ENCODE peak calls at places on chromosome 17, in seven cellular contexts. V, C, P, Z, F, B and X are unnamed samples.

GRCh38 chr17:78888911-78889496 is 14.0 kb downstream of the CEP295NL start:
- DNase-seq in V (no peak), C (no peak), P (no peak), Z (no peak), F (no peak), B (no peak), X (no peak)

GRCh38 chr17:61322316-61323014 is 77.2 kb upstream of the TBX2 start:
- DNase-seq in V (no peak), C (no peak), P (no peak), Z (no peak), F (no peak), B (no peak), X (no peak)

GRCh38 chr17:74466111-74466784 is at the start of gene CD300A:
- DNase-seq in V (no peak), C (no peak), P (no peak), Z (no peak), F (peak; percentile 54), B (no peak), X (no peak)

GRCh38 chr17:77556408-77557068 is 402.0 kb upstream of the TNRC6C start:
- DNase-seq in V (no peak), C (no peak), P (no peak), Z (no peak), F (no peak), B (no peak), X (no peak)

GRCh38 chr17:70855401-70856054 is 686.2 kb downstream of the KCNJ2 start:
- DNase-seq in V (peak; percentile 21), C (peak; percentile 11), P (no peak), Z (peak; percentile 77), F (no peak), B (peak; percentile 13), X (peak; percentile 5)

GRCh38 chr17:76994237-76994637 is 126.0 kb downstream of the MGAT5B start:
- DNase-seq in V (no peak), C (no peak), P (no peak), Z (no peak), F (no peak), B (no peak), X (no peak)

GRCh38 chr17:66302761-66303626 is 581 bp downstream of the PRKCA start:
- DNase-seq in V (peak; percentile 41), C (peak; percentile 62), P (peak; percentile 26), Z (peak; percentile 12), F (peak; percentile 76), B (peak; percentile 37), X (peak; percentile 52)

GRCh38 chr17:40666366-40666765 is 1.4 kb upstream of the KRT222 start:
- DNase-seq in V (no peak), C (no peak), P (no peak), Z (no peak), F (no peak), B (no peak), X (no peak)

GRCh38 chr17:59355695-59356323 is 24.4 kb downstream of the YPEL2 start:
- DNase-seq in V (no peak), C (no peak), P (no peak), Z (no peak), F (no peak), B (no peak), X (no peak)

GRCh38 chr17:62792122-62792800 is 15.9 kb downstream of the MARCHF10 start:
- DNase-seq in V (peak; percentile 99), C (peak; percentile 62), P (no peak), Z (no peak), F (no peak), B (no peak), X (peak; percentile 98)

GRCh38 chr17:82907797-82908261 is 68.0 kb upstream of the ZNF750 start:
- DNase-seq in V (no peak), C (no peak), P (no peak), Z (no peak), F (no peak), B (no peak), X (no peak)

GRCh38 chr17:73013816-73014663 is 78.4 kb downstream of the SLC39A11 start:
- DNase-seq in V (no peak), C (no peak), P (no peak), Z (no peak), F (no peak), B (peak; percentile 54), X (peak; percentile 5)

GRCh38 chr17:61554209-61554608 is 36.8 kb downstream of the NACA2 start:
- DNase-seq in V (no peak), C (no peak), P (no peak), Z (no peak), F (no peak), B (no peak), X (no peak)

GRCh38 chr17:31488264-31488981 is 96.9 kb downstream of the RAB11FIP4 start:
- DNase-seq in V (no peak), C (no peak), P (no peak), Z (peak; percentile 20), F (peak; percentile 70), B (no peak), X (peak; percentile 44)

GRCh38 chr17:31462261-31462660 is 70.8 kb downstream of the RAB11FIP4 start:
- DNase-seq in V (no peak), C (no peak), P (no peak), Z (no peak), F (no peak), B (no peak), X (no peak)

GRCh38 chr17:81858170-81858966 is 2.0 kb downstream of the P4HB start:
- DNase-seq in V (peak; percentile 49), C (no peak), P (no peak), Z (no peak), F (no peak), B (no peak), X (no peak)

GRCh38 chr17:67646472-67646871 is 71.3 kb upstream of the NOL11 start:
- DNase-seq in V (no peak), C (no peak), P (no peak), Z (no peak), F (no peak), B (no peak), X (no peak)

GRCh38 chr17:43669971-43670644 is 8.4 kb upstream of the MEOX1 start:
- DNase-seq in V (no peak), C (no peak), P (no peak), Z (no peak), F (peak; percentile 60), B (peak; percentile 31), X (peak; percentile 78)

GRCh38 chr17:9291912-9292562 is 270.7 kb downstream of the NTN1 start:
- DNase-seq in V (peak; percentile 38), C (peak; percentile 20), P (no peak), Z (no peak), F (peak; percentile 65), B (peak; percentile 63), X (no peak)

GRCh38 chr17:17819561-17819995 is 17.2 kb downstream of the SREBF1 start:
- DNase-seq in V (peak; percentile 93), C (peak; percentile 96), P (peak; percentile 39), Z (no peak), F (peak; percentile 76), B (no peak), X (peak; percentile 93)

GRCh38 chr17:78214706-78215061 is 631 bp downstream of the BIRC5 start:
- DNase-seq in V (no peak), C (no peak), P (no peak), Z (no peak), F (no peak), B (no peak), X (no peak)

GRCh38 chr17:65389426-65389825 is 172.0 kb downstream of the AXIN2 start:
- DNase-seq in V (peak; percentile 68), C (peak; percentile 33), P (no peak), Z (no peak), F (no peak), B (no peak), X (no peak)

GRCh38 chr17:45006927-45007461 is 38.9 kb upstream of the C1QL1 start:
- DNase-seq in V (no peak), C (no peak), P (no peak), Z (no peak), F (no peak), B (no peak), X (no peak)

GRCh38 chr17:50841949-50842354 is 6.6 kb downstream of the WFIKKN2 start:
- DNase-seq in V (peak; percentile 62), C (peak; percentile 78), P (no peak), Z (peak; percentile 37), F (peak; percentile 80), B (peak; percentile 87), X (peak; percentile 76)

GRCh38 chr17:45370949-45371413 is 54.2 kb upstream of the MAP3K14 start:
- DNase-seq in V (no peak), C (no peak), P (no peak), Z (no peak), F (no peak), B (no peak), X (peak; percentile 48)

GRCh38 chr17:77829871-77830799 is 128.4 kb upstream of the TNRC6C start:
- DNase-seq in V (peak; percentile 78), C (peak; percentile 86), P (no peak), Z (no peak), F (no peak), B (no peak), X (no peak)

GRCh38 chr17:74604200-74604599 is 12.1 kb upstream of the CD300LD start:
- DNase-seq in V (no peak), C (no peak), P (no peak), Z (no peak), F (no peak), B (no peak), X (no peak)

GRCh38 chr17:302300-302698 is 50.3 kb downstream of the RPH3AL start:
- DNase-seq in V (no peak), C (no peak), P (no peak), Z (no peak), F (peak; percentile 87), B (no peak), X (no peak)

GRCh38 chr17:44384823-44385286 is 4.6 kb downstream of the ITGA2B start:
- DNase-seq in V (peak; percentile 8), C (peak; percentile 25), P (no peak), Z (no peak), F (no peak), B (no peak), X (no peak)